ENCODE peak calls at places on chromosomes 5 and 9, in ten cellular contexts. F is IMR-90; H is esophagus squamous epithelium; O is right lobe of liver; C is adrenal gland; Y is GM23248; R is neural progenitor cell; K is effector memory CD4-positive, alpha-beta T cell; J is endodermal cell; W is lung. L is an unnamed sample.

GRCh38 chr5:14405706-14406553 is 175.7 kb upstream of the OTULINL start:
- DNase-seq in Y (peak; percentile 36), H (no peak), K (no peak), W (no peak), J (no peak), O (no peak), F (no peak), C (no peak), R (no peak), L (no peak)

GRCh38 chr9:124251605-124252366 is 6.0 kb upstream of the NEK6 start:
- DNase-seq in F (peak; percentile 78), O (no peak), Y (no peak), W (no peak), H (no peak), J (peak; percentile 52), R (no peak), K (no peak), C (no peak), L (no peak)

GRCh38 chr5:157265714-157266285 is at the start of gene CYFIP2:
- DNase-seq in J (peak; percentile 92), Y (peak; percentile 70), R (peak; percentile 90), F (peak; percentile 4), W (peak; percentile 56), H (peak; percentile 13), K (peak; percentile 81), C (peak; percentile 62), O (peak; percentile 72), L (peak; percentile 84)

GRCh38 chr9:96420468-96421219 is 2.5 kb upstream of the ZNF367 start:
- DNase-seq in K (no peak), J (peak; percentile 80), F (peak; percentile 89), R (peak; percentile 46), H (no peak), C (peak; percentile 62), O (peak; percentile 73), W (peak; percentile 58), Y (peak; percentile 94), L (no peak)

GRCh38 chr5:159947708-159948358 is 31.6 kb downstream of the ADRA1B start:
- DNase-seq in R (no peak), F (peak; percentile 69), J (no peak), H (no peak), W (no peak), O (no peak), K (no peak), C (no peak), Y (peak; percentile 70), L (no peak)

GRCh38 chr9:111731916-111732315 is 62.8 kb downstream of the SHOC1 start:
- DNase-seq in O (no peak), K (no peak), Y (peak; percentile 47), C (no peak), R (no peak), F (peak; percentile 11), J (no peak), W (no peak), H (no peak), L (no peak)

GRCh38 chr9:100222674-100223073 is 123.6 kb downstream of the INVS start:
- DNase-seq in K (no peak), H (no peak), Y (peak; percentile 68), J (no peak), R (peak; percentile 7), O (no peak), W (no peak), F (peak; percentile 53), C (no peak), L (no peak)

GRCh38 chr5:124920909-124921666 is 174.6 kb upstream of the ZNF608 start:
- DNase-seq in W (no peak), Y (no peak), J (no peak), H (no peak), C (no peak), O (no peak), K (no peak), R (peak; percentile 26), F (no peak), L (no peak)

GRCh38 chr5:130151239-130151638 is 247.0 kb downstream of the CHSY3 start:
- DNase-seq in H (no peak), Y (no peak), C (no peak), J (no peak), F (no peak), K (no peak), O (no peak), W (no peak), R (no peak), L (no peak)

GRCh38 chr5:10933141-10933540 is 172.1 kb upstream of the DAP start:
- DNase-seq in K (no peak), Y (no peak), J (no peak), W (no peak), C (no peak), F (no peak), R (no peak), O (no peak), H (no peak), L (no peak)

GRCh38 chr5:41537581-41537980 is 27.2 kb upstream of the PLCXD3 start:
- DNase-seq in J (no peak), O (no peak), K (no peak), W (no peak), C (no peak), R (no peak), Y (no peak), H (no peak), F (no peak), L (no peak)

GRCh38 chr5:74367931-74368330 is 272.6 kb downstream of the ENC1 start:
- DNase-seq in W (no peak), R (no peak), K (no peak), H (no peak), O (no peak), F (no peak), C (no peak), J (no peak), Y (no peak), L (no peak)

GRCh38 chr9:137606005-137606601 is 617 bp downstream of the ARRDC1 start:
- DNase-seq in R (peak; percentile 56), C (peak; percentile 48), K (no peak), J (no peak), W (peak; percentile 53), O (peak; percentile 77), H (no peak), F (no peak), Y (peak; percentile 48), L (peak; percentile 22)

GRCh38 chr9:137607141-137607857 is 1.8 kb downstream of the ARRDC1 start:
- DNase-seq in H (no peak), O (no peak), F (peak; percentile 33), Y (peak; percentile 73), R (no peak), W (no peak), J (no peak), K (no peak), C (peak; percentile 37), L (no peak)

GRCh38 chr9:137604345-137605145 is 941 bp upstream of the ARRDC1 start:
- DNase-seq in H (no peak), F (no peak), C (peak; percentile 44), Y (peak; percentile 45), W (no peak), J (no peak), O (no peak), K (no peak), R (peak; percentile 39), L (no peak)

GRCh38 chr9:137606734-137607138 is 1.2 kb downstream of the ARRDC1 start:
- DNase-seq in Y (peak; percentile 36), F (no peak), J (peak; percentile 57), K (no peak), H (no peak), R (no peak), O (no peak), C (no peak), W (no peak), L (no peak)

GRCh38 chr9:137605146-137606004 is at the start of gene ARRDC1:
- DNase-seq in W (peak; percentile 94), H (peak; percentile 92), Y (peak; percentile 96), K (peak; percentile 87), J (peak; percentile 99), C (peak; percentile 97), F (peak; percentile 85), R (peak; percentile 96), O (peak; percentile 95), L (peak; percentile 93)
- H3K27ac ChIP-seq in W (peak within 1 kb of the TSS; percentile 95), H (peak within 1 kb of the TSS; percentile 95), Y (no peak within 1 kb of the TSS), K (peak within 1 kb of the TSS; percentile 67), J (no peak within 1 kb of the TSS), C (no peak within 1 kb of the TSS), F (peak within 1 kb of the TSS; percentile 54), R (no peak within 1 kb of the TSS), O (peak within 1 kb of the TSS; percentile 68), L (peak within 1 kb of the TSS; percentile 70)

DNA sequence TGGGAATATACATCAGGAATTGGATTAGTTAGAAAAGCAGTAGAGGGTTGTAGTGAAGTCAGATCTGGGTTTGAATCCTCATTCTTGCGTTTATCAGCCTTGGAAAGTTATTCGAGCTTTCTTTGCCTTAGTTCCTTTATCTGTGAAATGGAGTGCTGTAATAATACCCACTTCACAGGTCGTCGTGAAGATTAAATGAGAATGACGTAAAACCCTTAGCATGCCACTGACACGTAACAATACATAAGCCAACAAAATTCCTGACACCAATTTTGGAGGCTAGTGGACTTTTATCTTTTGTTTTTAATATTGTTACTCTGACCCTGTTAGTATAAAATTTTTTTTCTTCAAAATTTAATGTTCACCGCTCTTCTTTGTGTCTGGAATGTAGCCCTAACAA is 3.4 kb downstream of the SKP2 start:
- DNase-seq in K (no peak), C (no peak), H (no peak), Y (no peak), F (no peak), W (no peak), J (no peak), O (no peak), R (no peak), L (no peak)
- H3K27ac ChIP-seq in K (no peak overlapping the region), C (no peak overlapping the region), H (no peak overlapping the region), Y (peak overlapping the region; percentile 63), F (no peak overlapping the region), W (no peak overlapping the region), J (no peak overlapping the region), O (no peak overlapping the region), R (no peak overlapping the region), L (no peak overlapping the region)

DNA sequence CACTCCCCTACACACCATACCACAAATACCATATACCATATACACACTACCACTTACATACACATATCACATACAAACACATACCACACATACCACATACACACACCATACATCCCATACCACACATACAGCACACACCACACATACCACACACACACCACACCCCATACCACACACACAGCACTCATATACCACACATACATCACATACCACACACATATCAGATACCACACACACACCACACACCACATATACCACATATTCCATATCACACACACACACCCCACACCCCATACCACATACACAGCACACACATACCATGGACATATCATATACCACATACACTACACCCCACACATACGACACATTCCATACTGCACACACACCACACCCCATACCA is 276.6 kb downstream of the GADD45G start:
- DNase-seq in Y (no peak), J (no peak), F (no peak), W (no peak), K (no peak), H (no peak), C (no peak), R (no peak), O (no peak), L (no peak)
- H3K27ac ChIP-seq in Y (no peak overlapping the region), J (no peak overlapping the region), F (no peak overlapping the region), W (no peak overlapping the region), K (no peak overlapping the region), H (no peak overlapping the region), C (no peak overlapping the region), R (no peak overlapping the region), O (no peak overlapping the region), L (no peak overlapping the region)

DNA sequence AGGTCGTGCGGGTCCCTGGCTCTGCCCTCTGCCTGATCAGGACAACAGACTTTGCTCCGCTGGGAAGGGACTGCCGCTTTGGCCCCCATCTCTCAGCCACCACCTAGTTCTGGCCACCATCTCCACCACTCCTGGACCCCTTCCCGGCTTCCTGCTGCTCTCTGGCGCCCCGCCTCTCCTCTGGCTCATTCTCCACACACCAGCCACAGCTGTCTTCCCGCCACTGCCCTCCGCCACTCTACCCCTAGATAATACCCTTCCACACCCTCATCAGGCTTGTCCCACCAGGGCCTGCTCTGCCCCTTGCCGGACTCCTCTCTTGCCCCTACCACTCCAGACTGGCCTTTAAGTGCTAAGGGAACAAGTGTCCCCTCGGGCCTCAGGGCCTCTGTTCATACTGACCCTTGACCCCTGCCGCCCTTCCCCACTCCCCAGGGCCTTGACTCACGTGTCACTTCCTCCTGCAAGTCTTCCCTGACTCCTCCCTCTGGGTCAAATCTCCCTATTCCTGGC is 3.0 kb upstream of the CDX1 start:
- DNase-seq in R (no peak), K (no peak), H (no peak), F (no peak), O (no peak), Y (peak; percentile 65), C (no peak), W (no peak), J (peak; percentile 84), L (no peak)
- H3K27ac ChIP-seq in R (no peak overlapping the region), K (no peak overlapping the region), H (peak overlapping the region; percentile 80), F (no peak overlapping the region), O (no peak overlapping the region), Y (no peak overlapping the region), C (no peak overlapping the region), W (no peak overlapping the region), J (no peak overlapping the region), L (no peak overlapping the region)